ENCODE peak calls at places on chromosomes 16 and 17, in five cellular contexts. V, F, J, U and P are unnamed samples.

GRCh38 chr17:5821813-5822212 is 237.5 kb upstream of the NLRP1 start:
- DNase-seq in U (no peak), V (no peak), J (no peak), F (no peak), P (no peak)

GRCh38 chr17:31564883-31565297 is 173.4 kb downstream of the RAB11FIP4 start:
- DNase-seq in U (no peak), V (no peak), F (no peak), J (no peak), P (peak; percentile 38)

GRCh38 chr17:51258756-51259573 is 884 bp downstream of the MBTD1 start:
- DNase-seq in U (no peak), F (peak; percentile 39), V (peak; percentile 72), J (no peak), P (peak; percentile 31)

GRCh38 chr17:42342242-42343008 is 45.8 kb downstream of the STAT3 start:
- DNase-seq in J (no peak), U (no peak), F (no peak), V (no peak), P (no peak)

GRCh38 chr17:42784811-42785592 is 4.6 kb downstream of the WNK4 start:
- DNase-seq in F (no peak), U (no peak), V (no peak), J (no peak), P (no peak)

GRCh38 chr17:74671031-74671771 is 41.5 kb downstream of the CD300LF start:
- DNase-seq in F (peak; percentile 67), U (no peak), J (peak; percentile 81), V (peak; percentile 69), P (peak; percentile 97)

GRCh38 chr17:31216053-31216751 is 80.8 kb downstream of the OMG start:
- DNase-seq in F (peak; percentile 12), J (no peak), V (peak; percentile 41), U (peak; percentile 17), P (no peak)

GRCh38 chr17:1919206-1919605 is 89.4 kb downstream of the RPA1 start:
- DNase-seq in J (no peak), F (no peak), U (no peak), V (no peak), P (no peak)

GRCh38 chr16:10608687-10609409 is 28.4 kb upstream of the EMP2 start:
- DNase-seq in V (no peak), U (no peak), J (no peak), F (no peak), P (no peak)

GRCh38 chr17:7887482-7888183 is 956 bp upstream of the CHD3 start:
- DNase-seq in F (peak; percentile 66), U (peak; percentile 75), V (peak; percentile 90), J (no peak), P (peak; percentile 79)

GRCh38 chr17:14845562-14846335 is 419.4 kb downstream of the PMP22 start:
- DNase-seq in U (no peak), V (no peak), F (no peak), J (no peak), P (no peak)

GRCh38 chr16:20915733-20916132 is 15.2 kb downstream of the LYRM1 start:
- DNase-seq in F (no peak), J (no peak), U (no peak), V (peak; percentile 73), P (no peak)

GRCh38 chr16:69260019-69260418 is 51.1 kb upstream of the VPS4A start:
- DNase-seq in V (no peak), U (no peak), J (no peak), F (no peak), P (peak; percentile 23)

GRCh38 chr17:38926290-38927070 is 1.1 kb downstream of the LASP1NB start:
- DNase-seq in V (peak; percentile 71), U (no peak), J (no peak), F (no peak), P (no peak)

GRCh38 chr17:30939059-30939689 is 17.4 kb downstream of the ADAP2 start:
- DNase-seq in F (no peak), V (no peak), J (no peak), U (peak; percentile 17), P (no peak)

GRCh38 chr16:14302399-14303181 is 231.5 kb downstream of the MRTFB start:
- DNase-seq in J (no peak), U (no peak), V (peak; percentile 46), F (no peak), P (peak; percentile 65)

GRCh38 chr16:65070831-65071230 is 51.0 kb downstream of the CDH11 start:
- DNase-seq in F (peak; percentile 70), V (peak; percentile 0), U (no peak), J (peak; percentile 27), P (no peak)

GRCh38 chr17:73508057-73508930 is 136.0 kb downstream of the SDK2 start:
- DNase-seq in U (no peak), J (no peak), V (no peak), F (no peak), P (no peak)

GRCh38 chr17:59652119-59652518 is 32.4 kb downstream of the CLTC start:
- DNase-seq in F (no peak), V (no peak), J (no peak), U (no peak), P (no peak)

GRCh38 chr17:44095647-44096496 is 25.3 kb downstream of the G6PC3 start:
- DNase-seq in F (peak; percentile 94), U (no peak), V (peak; percentile 93), J (peak; percentile 78), P (peak; percentile 85)

GRCh38 chr17:30323895-30324319 is 9.9 kb downstream of the TMIGD1 start:
- DNase-seq in V (peak; percentile 45), F (no peak), J (no peak), U (no peak), P (no peak)

GRCh38 chr17:30363715-30364202 is 15.0 kb upstream of the CPD start:
- DNase-seq in V (peak; percentile 41), U (peak; percentile 99), J (no peak), F (no peak), P (no peak)

DNA sequence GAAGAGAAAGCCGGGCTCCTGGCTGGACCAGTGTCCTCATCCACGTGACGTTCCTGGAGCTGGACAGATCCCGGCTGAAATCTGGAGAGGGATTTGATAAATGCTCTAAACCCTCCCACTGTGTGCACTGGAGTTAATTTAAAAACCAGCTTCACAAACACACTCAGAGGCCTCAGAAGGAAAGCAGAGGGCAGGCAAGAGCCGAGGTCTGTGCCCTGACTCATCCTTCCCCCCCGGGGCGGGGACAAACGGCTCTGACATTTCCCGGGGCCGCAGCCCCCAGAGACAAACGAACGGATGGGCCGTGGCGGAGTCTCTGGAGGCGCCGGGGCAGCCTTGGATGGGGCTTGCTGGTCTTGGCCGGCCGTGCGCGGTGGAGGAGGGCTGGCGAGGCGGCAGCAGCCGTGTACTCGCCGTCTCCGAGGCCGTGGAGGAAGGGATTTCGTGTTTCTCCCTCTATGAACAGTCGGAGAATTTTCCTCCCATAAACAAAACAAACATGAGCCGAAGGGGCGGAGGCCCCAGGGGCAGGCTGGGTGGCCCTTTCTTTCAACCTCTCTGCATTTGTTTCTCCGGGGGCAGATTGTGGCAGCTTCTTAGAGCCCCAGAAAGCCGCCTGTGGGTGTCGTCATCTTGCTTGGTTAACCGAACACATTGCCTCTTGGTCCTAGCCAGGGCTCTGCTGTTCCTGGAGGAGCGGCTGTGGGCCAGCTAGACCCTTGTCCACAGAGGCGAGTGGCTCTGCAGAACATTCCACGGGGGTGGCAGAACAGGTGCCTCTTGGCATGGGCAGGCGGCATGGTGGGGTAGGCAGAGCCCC is 94.3 kb downstream of the NTN1 start:
- DNase-seq in J (peak; percentile 41), U (no peak), F (peak; percentile 4), V (peak; percentile 9), P (peak; percentile 79)
- TF ChIP-seq ATF2 in J (no peak), U (no peak), F (no peak), V (no peak), P (no peak)

DNA sequence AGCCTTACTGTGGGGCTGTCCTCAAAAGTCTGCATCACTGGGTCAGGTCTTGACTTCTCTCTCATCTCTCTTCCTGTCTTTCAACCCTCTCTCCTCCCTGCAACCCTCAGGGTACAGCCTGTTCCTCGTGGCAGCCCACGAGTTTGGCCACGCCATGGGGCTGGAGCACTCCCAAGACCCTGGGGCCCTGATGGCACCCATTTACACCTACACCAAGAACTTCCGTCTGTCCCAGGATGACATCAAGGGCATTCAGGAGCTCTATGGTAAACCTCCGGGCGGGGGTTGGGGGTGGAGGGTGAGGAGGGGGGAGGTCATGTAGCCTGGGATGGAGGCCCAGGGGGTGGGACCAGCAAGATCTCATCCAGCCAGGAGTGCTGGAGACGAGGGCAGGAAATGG is 12.7 kb downstream of the MMP2 start:
- DNase-seq in F (no peak), V (no peak), U (no peak), J (no peak), P (no peak)
- TF ChIP-seq ATF2 in F (no peak), V (no peak), U (no peak), J (no peak), P (no peak)

GRCh38 chr16:85081765-85082164 is 30.5 kb downstream of the CIBAR2 start:
- DNase-seq in F (no peak), J (no peak), U (no peak), V (no peak), P (no peak)

GRCh38 chr16:85083051-85083639 is 29.1 kb downstream of the CIBAR2 start:
- DNase-seq in V (no peak), F (no peak), U (no peak), J (peak; percentile 61), P (peak; percentile 34)

GRCh38 chr16:85084841-85085535 is 27.3 kb downstream of the CIBAR2 start:
- DNase-seq in V (no peak), F (no peak), U (no peak), J (no peak), P (no peak)

GRCh38 chr16:85080923-85081498 is 31.3 kb downstream of the CIBAR2 start:
- DNase-seq in F (no peak), V (no peak), J (no peak), U (no peak), P (no peak)

DNA sequence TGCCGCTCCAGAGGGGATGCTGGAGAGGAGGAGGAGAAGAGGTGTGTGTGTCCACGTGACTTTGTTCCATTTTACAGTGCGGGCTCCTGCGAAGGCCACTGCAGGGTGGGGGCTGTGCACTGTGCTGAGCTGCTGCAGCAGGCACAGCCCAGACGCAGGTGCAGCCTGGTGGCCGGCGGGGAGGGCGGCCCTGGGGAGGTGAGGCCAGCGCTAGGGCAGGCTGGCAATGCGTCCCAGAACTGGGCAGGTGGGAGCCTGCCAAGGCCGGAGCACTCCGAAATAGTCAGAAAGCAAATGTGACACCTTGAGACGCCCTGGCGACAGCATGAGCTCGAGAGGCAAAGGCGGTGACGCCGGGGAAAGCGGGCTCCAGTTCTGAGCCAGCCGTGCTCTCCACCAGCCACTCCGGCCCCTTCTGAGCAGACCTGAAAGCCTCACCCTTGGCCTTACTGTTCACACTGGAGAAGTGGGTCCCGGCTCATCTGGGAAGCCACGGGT is 29.7 kb downstream of the CIBAR2 start:
- DNase-seq in J (no peak), V (no peak), F (no peak), U (no peak), P (peak; percentile 46)
- TF ChIP-seq ATF2 in J (peak; percentile 12), V (no peak), F (no peak), U (no peak), P (no peak)

GRCh38 chr16:75216127-75216526 is 2.7 kb upstream of the CTRB1 start:
- DNase-seq in V (no peak), U (no peak), J (no peak), F (no peak), P (no peak)
- TF ChIP-seq ATF2 in V (no peak), U (no peak), J (no peak), F (no peak), P (no peak)

GRCh38 chr16:6483634-6484033 is 849.0 kb upstream of the RBFOX1 start:
- DNase-seq in U (no peak), V (no peak), F (no peak), J (no peak), P (no peak)
- TF ChIP-seq ATF2 in U (no peak), V (no peak), F (no peak), J (no peak), P (no peak)